ENCODE peak calls at places on chromosome 18, in ten cellular contexts. One of them, this sample, is unnamed.

GRCh38 chr18:59820663-59821062 is 79.1 kb upstream of the PMAIP1 start:
- DNase-seq in MCF 10A: no peak
- DNase-seq in CD4-positive, alpha-beta T cell: no peak
- DNase-seq in uterus: no peak
- DNase-seq in NB4: no peak
- DNase-seq in progenitor cell of endocrine pancreas: no peak
- DNase-seq in osteocyte: no peak
- DNase-seq in Peyer's patch: no peak
- DNase-seq in AG09319: peak; percentile 88
- DNase-seq in fibroblast of mammary gland: peak; percentile 84
- DNase-seq in this sample: no peak

GRCh38 chr18:24031916-24032315 is 17.4 kb downstream of the TTC39C start:
- DNase-seq in MCF 10A: no peak
- DNase-seq in CD4-positive, alpha-beta T cell: no peak
- DNase-seq in uterus: no peak
- DNase-seq in NB4: no peak
- DNase-seq in progenitor cell of endocrine pancreas: no peak
- DNase-seq in osteocyte: no peak
- DNase-seq in Peyer's patch: no peak
- DNase-seq in AG09319: no peak
- DNase-seq in fibroblast of mammary gland: no peak
- DNase-seq in this sample: no peak

GRCh38 chr18:60202702-60203101 is 169.9 kb downstream of the MC4R start:
- DNase-seq in MCF 10A: no peak
- DNase-seq in CD4-positive, alpha-beta T cell: no peak
- DNase-seq in uterus: no peak
- DNase-seq in NB4: peak; percentile 29
- DNase-seq in progenitor cell of endocrine pancreas: no peak
- DNase-seq in osteocyte: no peak
- DNase-seq in Peyer's patch: no peak
- DNase-seq in AG09319: no peak
- DNase-seq in fibroblast of mammary gland: no peak
- DNase-seq in this sample: no peak

GRCh38 chr18:44602380-44602779 is 78.3 kb upstream of the SETBP1 start:
- DNase-seq in MCF 10A: peak; percentile 83
- DNase-seq in CD4-positive, alpha-beta T cell: no peak
- DNase-seq in uterus: no peak
- DNase-seq in NB4: no peak
- DNase-seq in progenitor cell of endocrine pancreas: no peak
- DNase-seq in osteocyte: no peak
- DNase-seq in Peyer's patch: no peak
- DNase-seq in AG09319: no peak
- DNase-seq in fibroblast of mammary gland: peak; percentile 72
- DNase-seq in this sample: no peak

GRCh38 chr18:40348196-40348595 is 1606.8 kb upstream of the PIK3C3 start:
- DNase-seq in MCF 10A: no peak
- DNase-seq in CD4-positive, alpha-beta T cell: no peak
- DNase-seq in uterus: no peak
- DNase-seq in NB4: no peak
- DNase-seq in progenitor cell of endocrine pancreas: no peak
- DNase-seq in osteocyte: no peak
- DNase-seq in Peyer's patch: no peak
- DNase-seq in AG09319: no peak
- DNase-seq in fibroblast of mammary gland: no peak
- DNase-seq in this sample: no peak

GRCh38 chr18:79927597-79928562 is 23.6 kb downstream of the SLC66A2 start:
- DNase-seq in MCF 10A: no peak
- DNase-seq in CD4-positive, alpha-beta T cell: peak; percentile 23
- DNase-seq in uterus: peak; percentile 1
- DNase-seq in NB4: no peak
- DNase-seq in progenitor cell of endocrine pancreas: no peak
- DNase-seq in osteocyte: peak; percentile 82
- DNase-seq in Peyer's patch: no peak
- DNase-seq in AG09319: no peak
- DNase-seq in fibroblast of mammary gland: no peak
- DNase-seq in this sample: no peak

GRCh38 chr18:63956755-63957154 is 7.7 kb downstream of the HMSD start:
- DNase-seq in MCF 10A: no peak
- DNase-seq in CD4-positive, alpha-beta T cell: no peak
- DNase-seq in uterus: no peak
- DNase-seq in NB4: no peak
- DNase-seq in progenitor cell of endocrine pancreas: no peak
- DNase-seq in osteocyte: no peak
- DNase-seq in Peyer's patch: no peak
- DNase-seq in AG09319: no peak
- DNase-seq in fibroblast of mammary gland: peak; percentile 71
- DNase-seq in this sample: no peak

GRCh38 chr18:79519751-79520472 is 124.2 kb downstream of the NFATC1 start:
- DNase-seq in MCF 10A: no peak
- DNase-seq in CD4-positive, alpha-beta T cell: peak; percentile 53
- DNase-seq in uterus: no peak
- DNase-seq in NB4: no peak
- DNase-seq in progenitor cell of endocrine pancreas: no peak
- DNase-seq in osteocyte: peak; percentile 82
- DNase-seq in Peyer's patch: peak; percentile 73
- DNase-seq in AG09319: no peak
- DNase-seq in fibroblast of mammary gland: no peak
- DNase-seq in this sample: peak; percentile 85

GRCh38 chr18:48829443-48830149 is 121.2 kb downstream of the SMAD7 start:
- DNase-seq in MCF 10A: no peak
- DNase-seq in CD4-positive, alpha-beta T cell: peak; percentile 25
- DNase-seq in uterus: peak; percentile 29
- DNase-seq in NB4: no peak
- DNase-seq in progenitor cell of endocrine pancreas: no peak
- DNase-seq in osteocyte: peak; percentile 75
- DNase-seq in Peyer's patch: peak; percentile 18
- DNase-seq in AG09319: no peak
- DNase-seq in fibroblast of mammary gland: no peak
- DNase-seq in this sample: no peak

GRCh38 chr18:48828201-48828580 is 122.6 kb downstream of the SMAD7 start:
- DNase-seq in MCF 10A: no peak
- DNase-seq in CD4-positive, alpha-beta T cell: no peak
- DNase-seq in uterus: peak; percentile 5
- DNase-seq in NB4: no peak
- DNase-seq in progenitor cell of endocrine pancreas: no peak
- DNase-seq in osteocyte: peak; percentile 57
- DNase-seq in Peyer's patch: peak; percentile 1
- DNase-seq in AG09319: no peak
- DNase-seq in fibroblast of mammary gland: no peak
- DNase-seq in this sample: no peak

GRCh38 chr18:48827321-48828200 is 123.2 kb downstream of the SMAD7 start:
- DNase-seq in MCF 10A: no peak
- DNase-seq in CD4-positive, alpha-beta T cell: peak; percentile 20
- DNase-seq in uterus: peak; percentile 23
- DNase-seq in NB4: no peak
- DNase-seq in progenitor cell of endocrine pancreas: no peak
- DNase-seq in osteocyte: peak; percentile 82
- DNase-seq in Peyer's patch: peak; percentile 6
- DNase-seq in AG09319: peak; percentile 40
- DNase-seq in fibroblast of mammary gland: peak; percentile 57
- DNase-seq in this sample: no peak

GRCh38 chr18:48826806-48827205 is 124.0 kb downstream of the SMAD7 start:
- DNase-seq in MCF 10A: no peak
- DNase-seq in CD4-positive, alpha-beta T cell: peak; percentile 7
- DNase-seq in uterus: peak; percentile 5
- DNase-seq in NB4: no peak
- DNase-seq in progenitor cell of endocrine pancreas: no peak
- DNase-seq in osteocyte: peak; percentile 36
- DNase-seq in Peyer's patch: peak; percentile 6
- DNase-seq in AG09319: no peak
- DNase-seq in fibroblast of mammary gland: no peak
- DNase-seq in this sample: no peak

GRCh38 chr18:48828713-48829442 is 121.9 kb downstream of the SMAD7 start:
- DNase-seq in MCF 10A: no peak
- DNase-seq in CD4-positive, alpha-beta T cell: peak; percentile 22
- DNase-seq in uterus: peak; percentile 22
- DNase-seq in NB4: no peak
- DNase-seq in progenitor cell of endocrine pancreas: no peak
- DNase-seq in osteocyte: peak; percentile 85
- DNase-seq in Peyer's patch: peak; percentile 12
- DNase-seq in AG09319: no peak
- DNase-seq in fibroblast of mammary gland: no peak
- DNase-seq in this sample: no peak
- TF ChIP-seq CTCF in MCF 10A: no peak
- TF ChIP-seq CTCF in CD4-positive, alpha-beta T cell: no peak
- TF ChIP-seq CTCF in uterus: no peak
- TF ChIP-seq CTCF in NB4: no peak
- TF ChIP-seq CTCF in progenitor cell of endocrine pancreas: peak; percentile 9
- TF ChIP-seq CTCF in osteocyte: peak; percentile 24
- TF ChIP-seq CTCF in Peyer's patch: no peak
- TF ChIP-seq CTCF in AG09319: no peak
- TF ChIP-seq CTCF in fibroblast of mammary gland: no peak
- TF ChIP-seq CTCF in this sample: no peak

DNA sequence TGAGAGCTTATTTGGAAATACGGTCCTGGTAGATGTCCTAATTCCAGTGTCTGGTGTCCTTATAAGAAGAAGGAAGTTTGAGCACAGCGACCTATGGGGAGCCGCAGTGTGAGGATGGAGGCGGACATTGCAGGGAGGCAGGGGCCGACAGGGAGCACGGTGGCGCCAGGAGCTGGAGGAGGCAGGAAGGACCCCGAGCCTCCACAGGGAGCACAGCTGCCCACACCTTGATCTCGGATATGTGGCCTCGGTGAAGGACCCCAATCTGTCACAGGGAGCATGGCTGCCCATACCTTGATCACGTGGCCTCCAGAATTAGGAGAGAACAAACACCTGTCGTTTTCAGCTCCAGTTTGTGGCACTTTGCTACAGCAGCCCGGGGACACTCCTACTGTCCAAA is 461.6 kb upstream of the SALL3 start:
- DNase-seq in MCF 10A: no peak
- DNase-seq in CD4-positive, alpha-beta T cell: no peak
- DNase-seq in uterus: no peak
- DNase-seq in NB4: no peak
- DNase-seq in progenitor cell of endocrine pancreas: no peak
- DNase-seq in osteocyte: peak; percentile 67
- DNase-seq in Peyer's patch: no peak
- DNase-seq in AG09319: no peak
- DNase-seq in fibroblast of mammary gland: no peak
- DNase-seq in this sample: no peak
- TF ChIP-seq CTCF in MCF 10A: no peak
- TF ChIP-seq CTCF in CD4-positive, alpha-beta T cell: no peak
- TF ChIP-seq CTCF in uterus: no peak
- TF ChIP-seq CTCF in NB4: no peak
- TF ChIP-seq CTCF in progenitor cell of endocrine pancreas: no peak
- TF ChIP-seq CTCF in osteocyte: no peak
- TF ChIP-seq CTCF in Peyer's patch: no peak
- TF ChIP-seq CTCF in AG09319: no peak
- TF ChIP-seq CTCF in fibroblast of mammary gland: no peak
- TF ChIP-seq CTCF in this sample: no peak

GRCh38 chr18:62449490-62450104 is 73.2 kb upstream of the ZCCHC2 start:
- DNase-seq in MCF 10A: no peak
- DNase-seq in CD4-positive, alpha-beta T cell: no peak
- DNase-seq in uterus: no peak
- DNase-seq in NB4: no peak
- DNase-seq in progenitor cell of endocrine pancreas: no peak
- DNase-seq in osteocyte: no peak
- DNase-seq in Peyer's patch: no peak
- DNase-seq in AG09319: no peak
- DNase-seq in fibroblast of mammary gland: no peak
- DNase-seq in this sample: no peak

GRCh38 chr18:62448426-62448825 is 74.4 kb upstream of the ZCCHC2 start:
- DNase-seq in MCF 10A: no peak
- DNase-seq in CD4-positive, alpha-beta T cell: no peak
- DNase-seq in uterus: no peak
- DNase-seq in NB4: no peak
- DNase-seq in progenitor cell of endocrine pancreas: no peak
- DNase-seq in osteocyte: peak; percentile 30
- DNase-seq in Peyer's patch: no peak
- DNase-seq in AG09319: no peak
- DNase-seq in fibroblast of mammary gland: no peak
- DNase-seq in this sample: no peak

GRCh38 chr18:62446511-62446910 is 76.3 kb upstream of the ZCCHC2 start:
- DNase-seq in MCF 10A: no peak
- DNase-seq in CD4-positive, alpha-beta T cell: no peak
- DNase-seq in uterus: no peak
- DNase-seq in NB4: no peak
- DNase-seq in progenitor cell of endocrine pancreas: no peak
- DNase-seq in osteocyte: no peak
- DNase-seq in Peyer's patch: no peak
- DNase-seq in AG09319: no peak
- DNase-seq in fibroblast of mammary gland: no peak
- DNase-seq in this sample: no peak

GRCh38 chr18:62445386-62445917 is 77.4 kb upstream of the ZCCHC2 start:
- DNase-seq in MCF 10A: peak; percentile 59
- DNase-seq in CD4-positive, alpha-beta T cell: no peak
- DNase-seq in uterus: no peak
- DNase-seq in NB4: no peak
- DNase-seq in progenitor cell of endocrine pancreas: no peak
- DNase-seq in osteocyte: no peak
- DNase-seq in Peyer's patch: no peak
- DNase-seq in AG09319: no peak
- DNase-seq in fibroblast of mammary gland: no peak
- DNase-seq in this sample: peak; percentile 11

DNA sequence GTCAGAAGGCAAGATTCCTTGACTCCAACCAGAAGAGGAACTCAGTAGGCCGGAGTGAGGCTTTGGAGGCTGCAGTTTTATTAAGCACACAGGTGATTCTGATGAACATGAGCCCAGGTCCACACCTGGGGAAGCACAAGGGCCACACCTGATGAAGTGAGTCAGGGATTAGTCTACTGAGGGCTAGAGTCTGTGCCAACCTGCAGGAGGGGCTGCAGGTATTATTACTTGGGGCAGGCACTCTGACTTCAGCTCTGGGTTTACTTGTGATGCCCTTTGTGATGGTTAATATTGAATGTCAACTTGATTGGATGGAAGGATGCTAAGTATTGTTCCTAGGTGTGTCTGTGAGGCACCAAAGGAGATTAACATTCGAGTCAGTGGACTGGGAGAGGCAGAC is 75.2 kb upstream of the ZCCHC2 start:
- DNase-seq in MCF 10A: no peak
- DNase-seq in CD4-positive, alpha-beta T cell: no peak
- DNase-seq in uterus: no peak
- DNase-seq in NB4: no peak
- DNase-seq in progenitor cell of endocrine pancreas: no peak
- DNase-seq in osteocyte: peak; percentile 38
- DNase-seq in Peyer's patch: no peak
- DNase-seq in AG09319: no peak
- DNase-seq in fibroblast of mammary gland: no peak
- DNase-seq in this sample: no peak
- TF ChIP-seq CTCF in MCF 10A: no peak
- TF ChIP-seq CTCF in CD4-positive, alpha-beta T cell: no peak
- TF ChIP-seq CTCF in uterus: no peak
- TF ChIP-seq CTCF in NB4: no peak
- TF ChIP-seq CTCF in progenitor cell of endocrine pancreas: no peak
- TF ChIP-seq CTCF in osteocyte: no peak
- TF ChIP-seq CTCF in Peyer's patch: no peak
- TF ChIP-seq CTCF in AG09319: no peak
- TF ChIP-seq CTCF in fibroblast of mammary gland: no peak
- TF ChIP-seq CTCF in this sample: no peak

GRCh38 chr18:12423820-12424219 is 16.1 kb downstream of the PRELID3A start:
- DNase-seq in MCF 10A: no peak
- DNase-seq in CD4-positive, alpha-beta T cell: no peak
- DNase-seq in uterus: no peak
- DNase-seq in NB4: no peak
- DNase-seq in progenitor cell of endocrine pancreas: no peak
- DNase-seq in osteocyte: no peak
- DNase-seq in Peyer's patch: no peak
- DNase-seq in AG09319: no peak
- DNase-seq in fibroblast of mammary gland: no peak
- DNase-seq in this sample: no peak

GRCh38 chr18:12421732-12422131 is 14.0 kb downstream of the PRELID3A start:
- DNase-seq in MCF 10A: no peak
- DNase-seq in CD4-positive, alpha-beta T cell: no peak
- DNase-seq in uterus: no peak
- DNase-seq in NB4: peak; percentile 60
- DNase-seq in progenitor cell of endocrine pancreas: no peak
- DNase-seq in osteocyte: no peak
- DNase-seq in Peyer's patch: no peak
- DNase-seq in AG09319: no peak
- DNase-seq in fibroblast of mammary gland: no peak
- DNase-seq in this sample: no peak

GRCh38 chr18:12424252-12424651 is 16.5 kb downstream of the PRELID3A start:
- DNase-seq in MCF 10A: no peak
- DNase-seq in CD4-positive, alpha-beta T cell: no peak
- DNase-seq in uterus: no peak
- DNase-seq in NB4: no peak
- DNase-seq in progenitor cell of endocrine pancreas: no peak
- DNase-seq in osteocyte: no peak
- DNase-seq in Peyer's patch: no peak
- DNase-seq in AG09319: no peak
- DNase-seq in fibroblast of mammary gland: no peak
- DNase-seq in this sample: no peak

GRCh38 chr18:12423393-12423792 is 15.7 kb downstream of the PRELID3A start:
- DNase-seq in MCF 10A: no peak
- DNase-seq in CD4-positive, alpha-beta T cell: no peak
- DNase-seq in uterus: no peak
- DNase-seq in NB4: no peak
- DNase-seq in progenitor cell of endocrine pancreas: no peak
- DNase-seq in osteocyte: no peak
- DNase-seq in Peyer's patch: no peak
- DNase-seq in AG09319: no peak
- DNase-seq in fibroblast of mammary gland: no peak
- DNase-seq in this sample: no peak

DNA sequence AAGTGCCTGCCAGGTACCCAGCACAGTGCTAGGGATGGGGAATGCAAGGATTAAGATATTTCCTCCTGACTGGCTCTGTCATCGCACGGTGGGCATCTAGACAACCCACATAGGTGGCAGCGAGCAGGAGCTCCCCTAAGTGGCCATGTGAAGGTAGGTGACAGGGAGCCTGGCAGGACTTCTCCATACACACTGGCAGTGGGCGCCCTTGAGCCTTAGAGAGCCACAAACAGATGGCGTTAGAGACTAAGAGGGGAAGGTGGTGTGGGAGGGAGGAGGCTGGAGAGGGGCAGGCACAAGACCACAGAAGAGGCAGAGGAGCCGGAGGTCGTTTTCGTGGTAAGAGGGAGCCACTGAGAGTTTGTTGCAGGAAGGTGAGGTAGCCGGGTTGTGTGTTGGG is 15.2 kb downstream of the PRELID3A start:
- DNase-seq in MCF 10A: no peak
- DNase-seq in CD4-positive, alpha-beta T cell: no peak
- DNase-seq in uterus: no peak
- DNase-seq in NB4: peak; percentile 64
- DNase-seq in progenitor cell of endocrine pancreas: no peak
- DNase-seq in osteocyte: no peak
- DNase-seq in Peyer's patch: no peak
- DNase-seq in AG09319: no peak
- DNase-seq in fibroblast of mammary gland: no peak
- DNase-seq in this sample: peak; percentile 38
- TF ChIP-seq CTCF in MCF 10A: no peak
- TF ChIP-seq CTCF in CD4-positive, alpha-beta T cell: no peak
- TF ChIP-seq CTCF in uterus: no peak
- TF ChIP-seq CTCF in NB4: peak; percentile 43
- TF ChIP-seq CTCF in progenitor cell of endocrine pancreas: no peak
- TF ChIP-seq CTCF in osteocyte: no peak
- TF ChIP-seq CTCF in Peyer's patch: no peak
- TF ChIP-seq CTCF in AG09319: no peak
- TF ChIP-seq CTCF in fibroblast of mammary gland: no peak
- TF ChIP-seq CTCF in this sample: no peak

This sample was measured in activated CD8-positive, alpha-beta T cell treated with anti-CD3 and anti-CD28 coated beads for 36 hours.